ENCODE peak calls at places on chromosomes 5 and 9, in seven cellular contexts. One of them, this sample, is unnamed. For H3K27me3, the result is how much of the 10 kb centered on the place peaks cover.

GRCh38 chr9:128995791-128996190 is 32.3 kb downstream of the SH3GLB2 start:
- DNase-seq in PC-3: no peak
- DNase-seq in astrocyte: peak
- DNase-seq in tibial nerve: no peak
- DNase-seq in HepG2: no peak
- DNase-seq in AG04450: no peak
- DNase-seq in neural progenitor cell: no peak
- DNase-seq in this sample: no peak

GRCh38 chr9:80561526-80561925 is 989.8 kb downstream of the TLE4 start:
- DNase-seq in neural progenitor cell: no peak
- DNase-seq in AG04450: no peak
- DNase-seq in astrocyte: peak
- DNase-seq in tibial nerve: no peak
- DNase-seq in HepG2: no peak
- DNase-seq in PC-3: peak
- DNase-seq in this sample: peak

GRCh38 chr5:178120661-178121357 is 7.5 kb downstream of the N4BP3 start:
- DNase-seq in tibial nerve: peak
- DNase-seq in AG04450: peak
- DNase-seq in HepG2: peak
- DNase-seq in PC-3: peak
- DNase-seq in neural progenitor cell: peak
- DNase-seq in astrocyte: peak
- DNase-seq in this sample: peak

GRCh38 chr5:6902597-6902996 is 189.4 kb downstream of the TENT4A start:
- DNase-seq in neural progenitor cell: no peak
- DNase-seq in AG04450: no peak
- DNase-seq in tibial nerve: no peak
- DNase-seq in HepG2: no peak
- DNase-seq in astrocyte: no peak
- DNase-seq in PC-3: no peak
- DNase-seq in this sample: no peak

GRCh38 chr5:158641016-158641415 is 458.7 kb downstream of the EBF1 start:
- DNase-seq in PC-3: no peak
- DNase-seq in neural progenitor cell: no peak
- DNase-seq in AG04450: no peak
- DNase-seq in astrocyte: no peak
- DNase-seq in tibial nerve: no peak
- DNase-seq in HepG2: no peak
- DNase-seq in this sample: peak

GRCh38 chr5:172712610-172713009 is 58.4 kb downstream of the DUSP1 start:
- DNase-seq in tibial nerve: no peak
- DNase-seq in AG04450: no peak
- DNase-seq in neural progenitor cell: no peak
- DNase-seq in PC-3: no peak
- DNase-seq in HepG2: no peak
- DNase-seq in astrocyte: no peak
- DNase-seq in this sample: no peak

GRCh38 chr9:78028926-78029325 is 2.7 kb downstream of the GNAQ start:
- DNase-seq in PC-3: no peak
- DNase-seq in neural progenitor cell: no peak
- DNase-seq in tibial nerve: no peak
- DNase-seq in astrocyte: no peak
- DNase-seq in AG04450: no peak
- DNase-seq in HepG2: no peak
- DNase-seq in this sample: no peak

GRCh38 chr5:96537386-96537785 is 104.3 kb upstream of the PCSK1 start:
- DNase-seq in astrocyte: peak
- DNase-seq in tibial nerve: no peak
- DNase-seq in HepG2: no peak
- DNase-seq in neural progenitor cell: no peak
- DNase-seq in PC-3: peak
- DNase-seq in AG04450: no peak
- DNase-seq in this sample: no peak

GRCh38 chr9:130029223-130029583 is 13.8 kb downstream of the FNBP1 start:
- DNase-seq in AG04450: no peak
- DNase-seq in neural progenitor cell: no peak
- DNase-seq in tibial nerve: no peak
- DNase-seq in HepG2: no peak
- DNase-seq in astrocyte: no peak
- DNase-seq in PC-3: no peak
- DNase-seq in this sample: no peak

DNA sequence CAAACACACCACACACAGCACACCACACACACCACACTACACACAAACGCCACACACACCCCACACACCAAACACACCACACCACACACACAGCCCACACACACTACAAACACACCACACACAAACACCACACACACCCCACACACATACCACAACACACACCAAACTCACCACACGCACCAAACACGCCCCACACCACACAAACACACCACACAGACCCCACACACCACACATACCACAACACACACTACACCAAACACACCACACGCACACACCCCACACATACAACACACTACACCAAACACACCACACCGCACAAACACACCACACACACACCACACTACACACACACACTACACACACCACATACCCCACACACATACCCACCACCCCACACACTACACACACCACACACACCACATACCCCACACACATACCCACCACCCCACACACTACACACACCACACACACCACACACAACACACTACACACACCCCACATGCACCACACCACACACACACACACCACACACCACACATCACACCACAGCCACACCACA is 151.2 kb downstream of the ERCC6L2 start:
- DNase-seq in astrocyte: no peak
- DNase-seq in PC-3: no peak
- DNase-seq in neural progenitor cell: no peak
- DNase-seq in HepG2: no peak
- DNase-seq in tibial nerve: no peak
- DNase-seq in AG04450: no peak
- DNase-seq in this sample: no peak
- H3K4me3 ChIP-seq in astrocyte: no peak
- H3K4me3 ChIP-seq in PC-3: no peak
- H3K4me3 ChIP-seq in neural progenitor cell: peak
- H3K4me3 ChIP-seq in HepG2: no peak
- H3K4me3 ChIP-seq in tibial nerve: no peak
- H3K4me3 ChIP-seq in AG04450: no peak
- H3K4me3 ChIP-seq in this sample: no peak

GRCh38 chr9:135083241-135083810 is 4.1 kb upstream of the OLFM1 start:
- DNase-seq in tibial nerve: no peak
- DNase-seq in PC-3: no peak
- DNase-seq in astrocyte: no peak
- DNase-seq in AG04450: no peak
- DNase-seq in HepG2: no peak
- DNase-seq in neural progenitor cell: no peak
- DNase-seq in this sample: no peak
- H3K27me3 ChIP-seq in tibial nerve: under half
- H3K27me3 ChIP-seq in PC-3: under half
- H3K27me3 ChIP-seq in astrocyte: under half
- H3K27me3 ChIP-seq in AG04450: under half
- H3K27me3 ChIP-seq in HepG2: under half
- H3K27me3 ChIP-seq in neural progenitor cell: under half
- H3K27me3 ChIP-seq in this sample: under half

GRCh38 chr9:91071185-91071990 is 269.8 kb downstream of the SYK start:
- DNase-seq in astrocyte: peak
- DNase-seq in HepG2: peak
- DNase-seq in PC-3: peak
- DNase-seq in tibial nerve: no peak
- DNase-seq in AG04450: peak
- DNase-seq in neural progenitor cell: no peak
- DNase-seq in this sample: peak
- H3K4me3 ChIP-seq in astrocyte: peak
- H3K4me3 ChIP-seq in HepG2: peak
- H3K4me3 ChIP-seq in PC-3: peak
- H3K4me3 ChIP-seq in tibial nerve: no peak
- H3K4me3 ChIP-seq in AG04450: no peak
- H3K4me3 ChIP-seq in neural progenitor cell: no peak
- H3K4me3 ChIP-seq in this sample: no peak

DNA sequence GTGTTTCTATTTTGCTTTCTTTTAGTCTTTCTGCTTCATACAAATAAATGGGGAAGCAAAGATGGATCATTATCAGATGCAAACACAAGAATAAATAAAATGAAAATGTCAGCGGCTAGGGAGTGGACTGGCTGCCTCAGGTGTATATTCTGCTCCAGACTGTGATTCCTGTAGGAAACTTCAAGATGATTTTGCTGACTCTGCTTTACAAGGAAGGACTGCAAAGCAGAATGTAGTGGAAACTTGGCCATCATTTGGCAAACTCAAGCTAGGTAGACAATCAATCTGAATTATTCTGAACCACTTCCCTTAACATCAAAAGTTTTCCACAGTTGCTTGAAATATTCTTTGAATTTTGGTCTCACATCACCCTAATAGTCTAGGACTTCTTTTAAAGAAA is 38.1 kb upstream of the NREP start:
- DNase-seq in AG04450: no peak
- DNase-seq in astrocyte: no peak
- DNase-seq in tibial nerve: no peak
- DNase-seq in neural progenitor cell: no peak
- DNase-seq in PC-3: no peak
- DNase-seq in HepG2: no peak
- DNase-seq in this sample: no peak
- H3K27me3 ChIP-seq in AG04450: under half
- H3K27me3 ChIP-seq in astrocyte: under half
- H3K27me3 ChIP-seq in tibial nerve: under half
- H3K27me3 ChIP-seq in neural progenitor cell: under half
- H3K27me3 ChIP-seq in PC-3: under half
- H3K27me3 ChIP-seq in HepG2: under half
- H3K27me3 ChIP-seq in this sample: under half

GRCh38 chr9:136963341-136963740 is 11.3 kb downstream of the LCN12 start:
- DNase-seq in neural progenitor cell: no peak
- DNase-seq in AG04450: no peak
- DNase-seq in HepG2: no peak
- DNase-seq in tibial nerve: no peak
- DNase-seq in PC-3: no peak
- DNase-seq in astrocyte: no peak
- DNase-seq in this sample: no peak

GRCh38 chr9:136962701-136963248 is 10.7 kb downstream of the LCN12 start:
- DNase-seq in tibial nerve: no peak
- DNase-seq in AG04450: no peak
- DNase-seq in astrocyte: no peak
- DNase-seq in neural progenitor cell: no peak
- DNase-seq in HepG2: no peak
- DNase-seq in PC-3: no peak
- DNase-seq in this sample: no peak

GRCh38 chr9:136964833-136965422 is 12.4 kb upstream of the PTGDS start:
- DNase-seq in PC-3: no peak
- DNase-seq in HepG2: no peak
- DNase-seq in astrocyte: no peak
- DNase-seq in tibial nerve: no peak
- DNase-seq in AG04450: no peak
- DNase-seq in neural progenitor cell: no peak
- DNase-seq in this sample: no peak

GRCh38 chr9:136963751-136964150 is 11.7 kb downstream of the LCN12 start:
- DNase-seq in tibial nerve: no peak
- DNase-seq in astrocyte: no peak
- DNase-seq in PC-3: no peak
- DNase-seq in AG04450: no peak
- DNase-seq in neural progenitor cell: no peak
- DNase-seq in HepG2: no peak
- DNase-seq in this sample: no peak

GRCh38 chr9:136964171-136964689 is 12.2 kb downstream of the LCN12 start:
- DNase-seq in astrocyte: no peak
- DNase-seq in tibial nerve: no peak
- DNase-seq in PC-3: peak
- DNase-seq in AG04450: no peak
- DNase-seq in neural progenitor cell: no peak
- DNase-seq in HepG2: no peak
- DNase-seq in this sample: no peak
- H3K4me3 ChIP-seq in astrocyte: no peak
- H3K4me3 ChIP-seq in tibial nerve: no peak
- H3K4me3 ChIP-seq in PC-3: no peak
- H3K4me3 ChIP-seq in AG04450: no peak
- H3K4me3 ChIP-seq in neural progenitor cell: no peak
- H3K4me3 ChIP-seq in HepG2: no peak
- H3K4me3 ChIP-seq in this sample: no peak

GRCh38 chr5:135130526-135131215 is 96.6 kb upstream of the PITX1 start:
- DNase-seq in HepG2: no peak
- DNase-seq in astrocyte: no peak
- DNase-seq in tibial nerve: no peak
- DNase-seq in neural progenitor cell: no peak
- DNase-seq in AG04450: peak
- DNase-seq in PC-3: no peak
- DNase-seq in this sample: peak
- H3K27me3 ChIP-seq in HepG2: under half
- H3K27me3 ChIP-seq in astrocyte: under half
- H3K27me3 ChIP-seq in tibial nerve: under half
- H3K27me3 ChIP-seq in neural progenitor cell: under half
- H3K27me3 ChIP-seq in AG04450: under half
- H3K27me3 ChIP-seq in PC-3: under half
- H3K27me3 ChIP-seq in this sample: under half

DNA sequence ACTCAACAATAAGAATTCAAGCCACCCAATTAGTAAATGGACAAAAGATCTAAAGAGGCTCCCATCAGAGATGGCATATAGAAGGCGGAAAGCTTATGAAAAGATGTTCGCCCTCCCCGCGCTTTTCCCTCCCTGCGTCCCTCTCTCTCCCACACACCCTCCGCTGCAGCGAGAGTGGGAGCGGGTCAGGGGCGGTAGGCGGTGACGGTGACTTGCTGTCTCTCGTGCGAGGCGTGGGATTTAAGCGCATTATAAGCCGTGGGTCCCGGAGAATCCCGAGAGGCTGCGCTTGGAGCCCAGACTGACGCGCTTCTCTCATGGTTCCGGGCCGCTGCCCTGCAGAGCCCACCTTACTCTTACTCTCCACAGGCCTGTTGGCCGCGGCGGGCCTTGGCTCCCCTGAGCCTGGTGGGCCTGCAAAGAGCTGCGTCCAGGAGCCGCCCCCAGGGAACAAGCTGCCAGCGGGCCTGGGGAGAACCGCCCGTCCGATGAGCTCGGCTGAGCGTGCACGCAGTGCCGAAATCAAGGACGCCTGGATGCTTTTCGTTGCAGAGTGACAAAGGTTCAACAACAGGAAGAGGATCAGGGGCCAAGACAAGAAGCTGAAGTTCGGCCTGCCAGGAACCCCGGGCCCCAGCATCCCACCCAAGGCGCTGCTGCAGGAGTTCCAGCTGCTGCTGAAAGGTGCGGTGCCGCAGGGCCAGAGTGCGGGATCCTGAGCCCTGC is 42.6 kb upstream of the BICD2 start:
- DNase-seq in tibial nerve: no peak
- DNase-seq in PC-3: no peak
- DNase-seq in astrocyte: no peak
- DNase-seq in HepG2: no peak
- DNase-seq in AG04450: no peak
- DNase-seq in neural progenitor cell: peak
- DNase-seq in this sample: no peak
- H3K4me3 ChIP-seq in tibial nerve: no peak
- H3K4me3 ChIP-seq in PC-3: no peak
- H3K4me3 ChIP-seq in astrocyte: no peak
- H3K4me3 ChIP-seq in HepG2: no peak
- H3K4me3 ChIP-seq in AG04450: no peak
- H3K4me3 ChIP-seq in neural progenitor cell: no peak
- H3K4me3 ChIP-seq in this sample: no peak

GRCh38 chr5:173765030-173765644 is 123.0 kb upstream of the CPEB4 start:
- DNase-seq in astrocyte: no peak
- DNase-seq in neural progenitor cell: no peak
- DNase-seq in HepG2: no peak
- DNase-seq in tibial nerve: no peak
- DNase-seq in PC-3: no peak
- DNase-seq in AG04450: no peak
- DNase-seq in this sample: no peak
- H3K27me3 ChIP-seq in astrocyte: under half
- H3K27me3 ChIP-seq in neural progenitor cell: under half
- H3K27me3 ChIP-seq in HepG2: under half
- H3K27me3 ChIP-seq in tibial nerve: under half
- H3K27me3 ChIP-seq in PC-3: under half
- H3K27me3 ChIP-seq in AG04450: under half
- H3K27me3 ChIP-seq in this sample: under half

This sample was measured in MG63.